ENCODE peak calls at places on chromosomes 7 and 10, in seven cellular contexts. Y is IMR-90, N is mesendoderm, R is H9, D is neuronal stem cell, S is H1, I is trophoblast cell. K is an unnamed sample.

GRCh38 chr10:26805567-26806245 is 55.1 kb downstream of the ABI1 start:
- DNase-seq in Y (peak; percentile 77), N (no peak), R (no peak), D (no peak), S (no peak), I (no peak), K (peak; percentile 41)

GRCh38 chr10:71834343-71834674 is 16.7 kb downstream of the PSAP start:
- DNase-seq in Y (no peak), N (no peak), R (no peak), D (no peak), S (no peak), I (no peak), K (no peak)

GRCh38 chr10:72274730-72275350 is 1.1 kb downstream of the DDIT4 start:
- DNase-seq in Y (peak; percentile 59), N (peak; percentile 65), R (peak; percentile 75), D (no peak), S (peak; percentile 89), I (no peak), K (peak; percentile 66)

GRCh38 chr10:78045237-78045636 is 11.6 kb downstream of the RPS24 start:
- DNase-seq in Y (no peak), N (peak; percentile 54), R (no peak), D (no peak), S (no peak), I (peak; percentile 8), K (no peak)

GRCh38 chr7:147088916-147089315 is 972.3 kb downstream of the CNTNAP2 start:
- DNase-seq in Y (no peak), N (no peak), R (no peak), D (peak; percentile 3), S (no peak), I (no peak), K (no peak)

GRCh38 chr7:33701927-33702326 is 203.4 kb upstream of the BMPER start:
- DNase-seq in Y (no peak), N (no peak), R (no peak), D (no peak), S (no peak), I (peak; percentile 59), K (no peak)

GRCh38 chr10:44383749-44384600 is 922 bp downstream of the CXCL12 start:
- DNase-seq in Y (peak; percentile 54), N (peak; percentile 44), R (peak; percentile 39), D (no peak), S (peak; percentile 62), I (peak; percentile 5), K (peak; percentile 50)

GRCh38 chr10:78889536-78890063 is 179.2 kb upstream of the ZMIZ1 start:
- DNase-seq in Y (no peak), N (no peak), R (no peak), D (no peak), S (no peak), I (no peak), K (no peak)

GRCh38 chr7:36208406-36208805 is 55.4 kb downstream of the EEPD1 start:
- DNase-seq in Y (peak; percentile 41), N (no peak), R (no peak), D (no peak), S (no peak), I (no peak), K (peak; percentile 72)

GRCh38 chr7:1883031-1883761 is 213.1 kb downstream of the ELFN1 start:
- DNase-seq in Y (peak; percentile 82), N (peak; percentile 98), R (peak; percentile 58), D (no peak), S (no peak), I (peak; percentile 81), K (peak; percentile 80)

GRCh38 chr10:96585726-96586418 is 940 bp downstream of the TM9SF3 start:
- DNase-seq in Y (peak; percentile 7), N (no peak), R (no peak), D (no peak), S (no peak), I (peak; percentile 41), K (peak; percentile 33)

GRCh38 chr10:30158325-30158960 is 99.1 kb upstream of the JCAD start:
- DNase-seq in Y (peak; percentile 21), N (no peak), R (no peak), D (no peak), S (no peak), I (peak; percentile 8), K (peak; percentile 25)

GRCh38 chr10:4515711-4516110 is 310.3 kb upstream of the AKR1E2 start:
- DNase-seq in Y (no peak), N (no peak), R (no peak), D (no peak), S (no peak), I (no peak), K (no peak)

GRCh38 chr7:44801890-44802289 is 5.4 kb downstream of the PPIA start:
- DNase-seq in Y (peak; percentile 37), N (no peak), R (no peak), D (no peak), S (no peak), I (peak; percentile 21), K (peak; percentile 43)

GRCh38 chr7:2251841-2252771 is 10.1 kb downstream of the NUDT1 start:
- DNase-seq in Y (no peak), N (no peak), R (no peak), D (no peak), S (no peak), I (no peak), K (no peak)

GRCh38 chr10:47190301-47190700 is 109.7 kb upstream of the GDF10 start:
- DNase-seq in Y (no peak), N (no peak), R (no peak), D (no peak), S (no peak), I (no peak), K (no peak)

GRCh38 chr7:2541291-2542010 is 13.9 kb downstream of the BRAT1 start:
- DNase-seq in Y (no peak), N (no peak), R (no peak), D (no peak), S (no peak), I (no peak), K (no peak)

GRCh38 chr7:98805956-98806838 is 63.6 kb downstream of the TMEM130 start:
- DNase-seq in Y (no peak), N (no peak), R (no peak), D (no peak), S (no peak), I (no peak), K (no peak)

GRCh38 chr10:107206856-107207255 is 42.4 kb upstream of the SORCS1 start:
- DNase-seq in Y (no peak), N (no peak), R (no peak), D (no peak), S (no peak), I (no peak), K (no peak)

GRCh38 chr7:82156168-82156567 is 287.4 kb downstream of the CACNA2D1 start:
- DNase-seq in Y (no peak), N (peak; percentile 86), R (no peak), D (no peak), S (no peak), I (no peak), K (no peak)

GRCh38 chr10:100653957-100654834 is 91.2 kb upstream of the PAX2 start:
- DNase-seq in Y (no peak), N (peak; percentile 91), R (peak; percentile 66), D (no peak), S (peak; percentile 66), I (no peak), K (no peak)

GRCh38 chr10:29731760-29732159 is 97.0 kb upstream of the SVIL start:
- DNase-seq in Y (no peak), N (no peak), R (no peak), D (no peak), S (no peak), I (peak; percentile 36), K (no peak)

GRCh38 chr7:73909051-73909941 is 48.3 kb downstream of the TMEM270 start:
- DNase-seq in Y (no peak), N (no peak), R (no peak), D (no peak), S (no peak), I (no peak), K (no peak)

GRCh38 chr7:43303740-43304241 is 191.3 kb downstream of the HECW1 start:
- DNase-seq in Y (peak; percentile 2), N (no peak), R (no peak), D (no peak), S (no peak), I (no peak), K (no peak)

DNA sequence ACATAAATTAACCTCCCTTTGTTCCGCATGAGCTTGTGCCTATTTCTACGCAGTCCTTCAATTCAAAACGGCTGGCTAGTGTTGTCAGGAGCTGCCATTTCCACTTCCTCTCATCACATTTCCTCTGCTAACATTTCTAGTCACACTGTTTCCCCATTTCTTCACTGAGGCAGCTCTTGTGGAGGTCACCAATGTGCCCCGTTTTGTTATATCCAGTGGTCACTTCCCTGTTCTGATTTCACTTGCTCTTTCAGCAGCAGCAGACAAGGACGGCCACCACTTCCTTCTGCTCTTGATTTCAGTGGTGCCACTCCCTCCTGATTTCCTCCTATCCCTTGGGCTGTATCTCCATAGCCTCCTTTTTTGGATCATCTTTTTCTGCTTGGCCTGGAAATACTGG is 64.8 kb upstream of the SEC61G start:
- DNase-seq in Y (no peak), N (no peak), R (no peak), D (no peak), S (no peak), I (no peak), K (no peak)
- H3K18ac ChIP-seq in Y (no peak overlapping the region), N (no peak overlapping the region), R (no peak overlapping the region), D (no peak overlapping the region), S (no peak overlapping the region), I (no peak overlapping the region), K (no peak overlapping the region)

DNA sequence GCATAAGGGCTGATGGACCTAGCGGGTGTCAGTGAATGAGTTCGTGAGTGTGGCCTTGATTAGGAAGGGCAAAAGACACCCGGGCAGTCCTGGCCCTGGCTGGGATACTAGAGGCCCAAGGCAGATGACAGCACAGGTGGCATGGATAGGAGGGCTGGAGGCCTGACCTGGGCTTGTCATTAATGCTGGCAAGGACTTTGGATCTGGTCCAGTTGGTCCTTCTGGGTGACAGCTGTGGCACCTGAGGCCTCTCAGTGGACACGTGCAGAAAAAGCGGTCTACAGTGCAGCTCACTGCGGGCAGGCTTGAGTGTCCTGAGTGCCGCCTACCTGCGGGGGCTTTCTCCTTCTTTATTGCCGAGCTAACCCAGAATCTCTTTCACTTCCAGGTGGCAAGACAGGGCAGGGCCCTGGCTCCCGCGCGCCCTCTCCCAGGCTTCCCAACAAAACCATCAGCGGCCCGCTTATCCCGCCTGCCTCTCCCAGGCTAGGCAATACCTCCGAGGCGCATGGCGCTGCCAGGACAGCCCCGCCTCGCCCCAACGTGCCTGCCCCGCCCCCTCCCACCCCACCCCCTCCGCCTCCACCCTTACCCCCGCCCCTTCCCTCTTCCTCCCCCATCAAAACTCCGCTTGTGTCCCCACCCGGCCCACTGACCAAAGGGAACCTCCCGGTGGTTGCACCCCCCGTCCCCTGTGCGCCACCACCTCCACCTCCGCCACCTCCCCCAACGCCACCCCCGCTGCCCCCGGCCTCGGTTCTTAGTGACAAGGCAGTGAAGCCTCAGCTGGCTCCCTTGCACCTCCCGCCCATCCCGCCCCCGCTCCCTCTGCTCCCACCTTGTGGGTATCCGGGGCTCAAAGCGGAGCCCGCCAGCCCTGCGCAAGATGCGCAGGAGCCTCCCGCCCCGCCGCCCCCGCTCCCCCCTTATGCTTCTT is 77.4 kb downstream of the WIPF3 start:
- DNase-seq in Y (no peak), N (peak; percentile 59), R (peak; percentile 86), D (no peak), S (peak; percentile 80), I (no peak), K (no peak)
- H2BK5ac ChIP-seq in Y (no peak overlapping the region), N (no peak overlapping the region), R (no peak overlapping the region), D (no peak overlapping the region), S (peak overlapping the region; percentile 45), I (no peak overlapping the region), K (no peak overlapping the region)

GRCh38 chr7:144995495-144995894 is 159.6 kb upstream of the TPK1 start:
- DNase-seq in Y (no peak), N (no peak), R (no peak), D (no peak), S (no peak), I (no peak), K (no peak)
- H3K18ac ChIP-seq in Y (no peak overlapping the region), N (no peak overlapping the region), R (no peak overlapping the region), D (no peak overlapping the region), S (no peak overlapping the region), I (no peak overlapping the region), K (no peak overlapping the region)

GRCh38 chr10:88074971-88075370 is 211.5 kb downstream of the PTEN start:
- DNase-seq in Y (no peak), N (no peak), R (no peak), D (no peak), S (no peak), I (no peak), K (no peak)
- H2BK5ac ChIP-seq in Y (no peak overlapping the region), N (no peak overlapping the region), R (no peak overlapping the region), D (no peak overlapping the region), S (no peak overlapping the region), I (no peak overlapping the region), K (no peak overlapping the region)

K was measured in mesenchymal stem cell.